ENCODE peak calls at places on chromosomes 13 and 19, in four cellular contexts. M, R, T and K are unnamed samples.

GRCh38 chr13:99308481-99309087 is 1.4 kb upstream of the GPR183 start:
- DNase-seq in T (no peak), M (no peak), R (peak; percentile 68), K (no peak)

GRCh38 chr13:100363351-100363750 is 225.2 kb downstream of the GGACT start:
- DNase-seq in T (no peak), R (peak; percentile 46), M (no peak), K (no peak)

GRCh38 chr13:25686831-25687495 is 315.2 kb downstream of the ATP8A2 start:
- DNase-seq in M (no peak), R (no peak), T (no peak), K (no peak)

GRCh38 chr13:110092869-110093268 is 214.1 kb downstream of the COL4A1 start:
- DNase-seq in T (no peak), R (peak; percentile 67), M (no peak), K (no peak)

GRCh38 chr13:113991191-113991669 is 17.4 kb upstream of the C13orf46 start:
- DNase-seq in M (no peak), T (no peak), R (no peak), K (no peak)

GRCh38 chr19:10468133-10468532 is 35.0 kb downstream of the KEAP1 start:
- DNase-seq in M (no peak), T (no peak), R (no peak), K (no peak)

GRCh38 chr13:32423592-32423991 is 4.3 kb downstream of the N4BP2L1 start:
- DNase-seq in M (no peak), T (no peak), R (no peak), K (no peak)

GRCh38 chr19:49691243-49692101 is 556 bp downstream of the CPT1C start:
- DNase-seq in T (no peak), M (peak; percentile 26), R (peak; percentile 75), K (no peak)

GRCh38 chr13:24187185-24187584 is 26.7 kb downstream of the SPATA13 start:
- DNase-seq in R (peak; percentile 26), M (no peak), T (no peak), K (no peak)

GRCh38 chr19:33303791-33304759 is 1.7 kb upstream of the CEBPA start:
- DNase-seq in T (no peak), R (no peak), M (no peak), K (no peak)

GRCh38 chr13:47218611-47219010 is 321.8 kb upstream of the HTR2A start:
- DNase-seq in M (no peak), T (no peak), R (no peak), K (no peak)

GRCh38 chr13:107441279-107441678 is 774.1 kb downstream of the LIG4 start:
- DNase-seq in T (no peak), R (peak; percentile 39), M (no peak), K (no peak)

GRCh38 chr19:50664204-50664603 is 15.0 kb downstream of the C19orf81 start:
- DNase-seq in T (no peak), R (no peak), M (no peak), K (no peak)

GRCh38 chr13:30520571-30520970 is 54.8 kb upstream of the HMGB1 start:
- DNase-seq in T (no peak), R (peak; percentile 22), M (no peak), K (no peak)

GRCh38 chr13:20940083-20940482 is 37.5 kb upstream of the XPO4 start:
- DNase-seq in T (no peak), M (no peak), R (peak; percentile 60), K (no peak)

GRCh38 chr13:114124921-114125320 is 7.5 kb downstream of the RASA3 start:
- DNase-seq in T (no peak), M (no peak), R (peak; percentile 66), K (peak; percentile 67)

GRCh38 chr19:756232-756631 is 5.3 kb downstream of the MISP start:
- DNase-seq in M (no peak), T (no peak), R (peak; percentile 35), K (no peak)

DNA sequence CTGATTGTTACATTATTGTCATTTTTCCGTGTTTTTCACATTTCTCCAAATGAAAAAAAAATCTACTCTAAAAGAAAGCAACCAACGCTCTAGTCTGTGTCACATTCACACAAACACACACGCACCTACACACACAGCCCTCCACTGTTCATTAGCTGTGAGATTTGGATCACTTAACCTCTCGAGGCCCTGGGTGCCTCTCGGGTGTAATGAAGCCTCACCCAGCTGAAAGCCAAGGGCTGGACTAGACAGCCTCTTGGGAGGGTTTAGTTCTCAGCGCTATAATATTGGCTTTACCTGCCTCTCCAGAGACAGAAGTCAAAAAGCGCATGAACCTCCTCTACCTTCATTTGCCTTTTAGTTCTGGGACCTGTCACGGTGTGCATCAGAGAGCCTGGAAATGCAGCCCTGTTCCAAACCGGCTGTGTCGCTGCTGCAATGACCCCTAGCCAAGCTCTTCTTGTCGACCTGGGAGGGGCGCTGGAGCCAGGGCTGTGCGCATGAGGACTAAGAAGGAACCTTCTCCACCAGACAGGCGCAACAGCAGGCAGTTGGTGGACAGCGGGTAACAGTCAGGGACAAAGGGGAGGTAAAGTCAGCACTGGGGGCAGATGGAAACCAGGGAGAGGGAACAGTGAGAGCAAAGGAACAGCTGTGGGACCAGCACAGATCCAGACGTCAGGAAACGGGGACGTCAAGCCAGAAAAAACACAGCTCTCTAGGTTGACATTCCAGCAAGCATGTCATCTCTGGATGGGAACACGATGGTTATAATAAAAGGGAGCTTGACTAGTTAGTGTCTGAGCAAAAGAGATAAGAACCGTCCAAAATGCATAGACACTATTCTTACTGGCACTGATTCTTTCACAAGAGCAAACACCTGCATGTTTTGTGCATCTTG is 375.9 kb downstream of the EFNB2 start:
- DNase-seq in T (no peak), R (no peak), M (no peak), K (no peak)
- TF ChIP-seq CTCF in T (no peak), R (no peak), M (no peak), K (no peak)

GRCh38 chr19:7512400-7512851 is 3.5 kb upstream of the ZNF358 start:
- DNase-seq in R (no peak), M (no peak), T (no peak), K (no peak)
- TF ChIP-seq CTCF in R (no peak), M (no peak), T (no peak), K (no peak)

GRCh38 chr19:1956868-1957492 is 16.0 kb downstream of the CSNK1G2 start:
- DNase-seq in M (no peak), T (no peak), R (no peak), K (no peak)
- TF ChIP-seq CTCF in M (no peak), T (no peak), R (no peak), K (no peak)

DNA sequence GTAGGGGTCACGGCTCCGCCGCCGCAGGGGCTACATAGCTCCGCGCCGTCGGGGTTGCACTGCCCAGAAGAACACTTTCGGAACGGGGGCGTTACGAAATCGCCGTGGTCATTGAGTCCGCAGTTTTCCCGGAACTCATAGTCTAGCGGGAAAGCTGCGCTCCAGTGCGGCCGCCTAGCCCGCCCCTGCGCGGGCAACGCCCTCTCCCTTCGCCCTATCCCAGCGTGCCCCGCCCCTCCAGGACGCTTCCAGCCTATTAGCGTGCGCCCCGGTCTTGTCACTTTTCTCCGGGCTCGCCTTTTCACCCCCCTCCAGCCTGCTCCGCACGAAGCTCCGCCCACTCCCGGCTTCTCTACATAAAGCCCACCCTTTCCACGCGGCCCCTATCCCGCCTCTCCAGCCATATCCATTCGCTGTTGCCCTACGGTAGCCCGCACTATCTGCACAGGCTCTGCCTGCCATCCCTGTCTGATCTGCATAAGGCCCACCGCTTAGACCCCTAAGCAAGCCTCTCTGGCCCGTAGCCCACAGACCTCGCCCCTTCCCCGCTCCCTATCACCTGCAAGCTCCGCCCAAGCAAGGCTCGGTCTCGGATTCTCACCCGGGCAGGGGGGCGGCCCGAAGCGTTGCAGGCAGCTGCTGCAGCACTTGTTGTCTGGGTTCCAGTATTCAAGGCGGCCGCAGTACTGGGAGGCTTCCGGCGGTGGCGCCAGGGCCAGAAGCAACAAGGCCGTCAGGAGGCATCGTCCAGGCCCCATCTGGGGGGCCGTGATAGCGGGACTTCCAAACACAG is 1.6 kb downstream of the IGFLR1 start:
- DNase-seq in R (peak; percentile 97), T (peak; percentile 93), M (peak; percentile 96), K (peak; percentile 91)
- TF ChIP-seq CTCF in R (peak; percentile 7), T (no peak), M (no peak), K (peak; percentile 13)

DNA sequence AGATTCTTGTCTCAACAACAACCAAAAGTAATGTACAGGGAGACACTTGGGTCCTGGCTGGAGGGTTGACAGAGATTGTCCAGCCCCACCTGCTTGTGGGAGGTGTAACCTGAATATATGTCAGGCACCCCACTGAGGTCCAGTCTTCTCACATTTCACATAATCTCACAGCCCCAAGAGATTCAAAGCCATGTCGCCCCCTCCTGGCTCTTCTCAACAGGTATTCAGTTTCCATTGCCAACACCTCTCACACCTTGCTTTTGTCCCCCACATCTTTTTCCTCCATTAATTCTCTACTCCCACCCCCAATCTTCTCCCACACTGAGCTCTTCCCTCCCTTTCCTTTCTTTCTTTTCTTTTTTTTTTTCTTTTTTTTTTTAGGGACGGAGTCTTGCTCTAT is 11.2 kb downstream of the UNC13A start:
- DNase-seq in T (no peak), R (no peak), M (no peak), K (no peak)
- TF ChIP-seq CTCF in T (no peak), R (peak; percentile 21), M (no peak), K (no peak)